ENCODE peak calls at places on chromosomes 12 and 14, in six cellular contexts. D is upper lobe of left lung, C is esophagus muscularis mucosa, E is sigmoid colon, H is suprapubic skin, N is SK-N-SH. X is an unnamed sample.
A peak's percentile ranks its signal among the peaks of the same experiment; 100 is the strongest.

GRCh38 chr12:90126125-90126524 is 417.5 kb upstream of the ATP2B1 start:
- DNase-seq in D (no peak), H (no peak), N (no peak), C (no peak), E (no peak), X (no peak)

GRCh38 chr12:132351751-132352495 is 22.5 kb upstream of the GALNT9 start:
- DNase-seq in H (no peak), D (no peak), C (no peak), E (no peak), N (no peak), X (no peak)

GRCh38 chr12:8562310-8562709 is 21.6 kb upstream of the CLEC4E start:
- DNase-seq in N (no peak), C (no peak), E (no peak), H (no peak), D (no peak), X (no peak)

GRCh38 chr14:101881426-101881825 is 82.9 kb upstream of the DYNC1H1 start:
- DNase-seq in E (peak; percentile 45), D (no peak), C (no peak), N (no peak), H (no peak), X (no peak)

GRCh38 chr12:50627491-50627890 is 122.7 kb downstream of the DIP2B start:
- DNase-seq in E (no peak), N (no peak), D (no peak), H (no peak), C (no peak), X (no peak)

GRCh38 chr14:49962616-49963015 is 69.7 kb downstream of the ARF6 start:
- DNase-seq in C (no peak), E (no peak), N (no peak), H (no peak), D (peak; percentile 50), X (peak; percentile 75)

GRCh38 chr14:68659021-68659931 is 133.6 kb downstream of the ZFP36L1 start:
- DNase-seq in D (no peak), C (no peak), H (no peak), N (no peak), E (no peak), X (no peak)

GRCh38 chr12:46555379-46555778 is 182.8 kb upstream of the SLC38A2 start:
- DNase-seq in H (no peak), D (no peak), N (peak; percentile 31), E (no peak), C (no peak), X (no peak)

GRCh38 chr12:115046805-115047204 is 362.8 kb upstream of the TBX3 start:
- DNase-seq in D (no peak), C (no peak), E (no peak), N (no peak), H (no peak), X (no peak)

GRCh38 chr14:55333785-55334485 is 62.7 kb downstream of the FBXO34 start:
- DNase-seq in N (no peak), D (no peak), E (no peak), C (no peak), H (no peak), X (no peak)

GRCh38 chr12:45191239-45191638 is 24.7 kb upstream of the ANO6 start:
- DNase-seq in H (no peak), E (no peak), C (no peak), N (no peak), D (no peak), X (no peak)

GRCh38 chr12:40648519-40648918 is 43.7 kb upstream of the CNTN1 start:
- DNase-seq in H (no peak), D (no peak), E (no peak), C (no peak), N (no peak), X (no peak)

GRCh38 chr12:31118347-31118830 is 44.7 kb downstream of the DDX11 start:
- DNase-seq in E (no peak), D (no peak), C (no peak), N (peak; percentile 72), H (peak; percentile 68), X (no peak)

GRCh38 chr12:124928095-124928911 is 13.9 kb upstream of the UBC start:
- DNase-seq in C (no peak), E (peak; percentile 93), H (peak; percentile 85), D (peak; percentile 96), N (no peak), X (peak; percentile 89)

GRCh38 chr12:104423809-104424208 is 32.9 kb upstream of the CHST11 start:
- DNase-seq in D (peak; percentile 38), C (no peak), H (no peak), N (no peak), E (peak; percentile 1), X (no peak)

GRCh38 chr14:105151131-105151837 is 17.3 kb downstream of the JAG2 start:
- DNase-seq in H (no peak), E (no peak), N (no peak), C (no peak), D (no peak), X (no peak)

GRCh38 chr12:98291828-98292227 is 223.6 kb upstream of the TMPO start:
- DNase-seq in D (no peak), E (no peak), N (no peak), H (no peak), C (no peak), X (no peak)

GRCh38 chr12:32494676-32495075 is 95.3 kb downstream of the FGD4 start:
- DNase-seq in E (no peak), N (no peak), H (no peak), D (no peak), C (no peak), X (no peak)

GRCh38 chr14:73786632-73786941 is 65.0 kb upstream of the PTGR2 start:
- DNase-seq in D (peak; percentile 69), H (no peak), E (peak; percentile 76), N (peak; percentile 83), C (no peak), X (peak; percentile 40)

GRCh38 chr12:12528361-12529092 is 34.1 kb downstream of the DUSP16 start:
- DNase-seq in E (no peak), D (no peak), H (no peak), N (no peak), C (no peak), X (no peak)

DNA sequence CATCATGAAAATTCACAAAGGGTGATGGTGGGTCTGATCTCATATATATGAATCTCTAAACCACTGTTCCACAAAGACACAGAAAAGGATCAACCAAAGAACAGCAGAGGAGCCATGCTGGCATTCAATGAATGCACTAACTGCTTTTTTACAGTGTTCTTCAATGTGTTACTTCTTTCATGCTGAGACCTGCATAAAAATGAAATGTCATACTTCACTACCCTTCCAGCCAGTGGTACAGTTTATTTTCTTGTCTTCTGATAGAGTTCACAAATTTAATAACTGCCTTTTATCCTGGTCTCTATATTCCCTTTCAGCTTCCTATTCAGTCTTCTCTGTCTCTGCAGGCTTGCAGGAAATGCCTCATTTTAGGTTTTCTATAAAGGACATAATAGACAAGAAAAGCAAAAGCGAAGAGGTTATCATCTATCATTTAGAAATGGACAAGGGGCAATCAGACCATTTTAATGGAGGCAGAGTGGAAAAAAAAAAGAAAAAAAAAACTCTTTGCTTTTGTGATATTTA is 836.7 kb upstream of the FOXG1 start:
- DNase-seq in H (no peak), E (no peak), C (no peak), N (no peak), D (no peak), X (no peak)
- TF ChIP-seq EP300 in H (no peak), E (no peak), C (no peak), N (no peak), D (no peak), X (no peak)

DNA sequence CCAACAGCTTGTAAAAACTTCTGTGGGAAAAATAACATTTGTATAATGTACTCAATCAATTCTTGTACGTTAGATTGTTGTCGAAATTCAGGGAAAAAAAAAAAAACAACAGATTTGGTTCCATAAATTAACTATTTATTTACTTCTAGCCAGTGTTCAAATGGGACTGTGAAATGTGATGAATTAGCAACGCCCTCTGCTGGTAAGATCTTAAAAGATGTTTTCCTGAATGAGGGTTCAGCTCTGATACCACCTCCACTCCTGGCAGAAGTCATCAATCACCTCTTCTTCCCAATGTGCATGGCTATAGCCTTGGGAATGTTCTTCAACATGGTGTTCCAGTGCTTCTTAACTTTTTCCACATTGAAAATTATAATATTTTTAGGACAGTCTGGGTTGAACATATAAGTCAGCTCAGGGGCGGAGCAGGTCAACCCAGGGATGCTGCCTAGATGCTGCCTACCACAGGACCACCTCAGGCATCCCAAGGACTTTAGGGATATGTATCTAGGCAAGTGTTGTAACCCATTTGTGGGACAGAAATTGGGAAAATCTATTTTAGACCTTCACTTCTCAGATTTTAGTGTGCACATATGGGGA is 170.7 kb downstream of the OTOGL start:
- DNase-seq in H (no peak), D (no peak), E (no peak), C (no peak), N (peak; percentile 10), X (no peak)
- H3K4me3 ChIP-seq in H (no peak overlapping the region), D (no peak overlapping the region), E (no peak overlapping the region), C (no peak overlapping the region), N (no peak overlapping the region), X (no peak overlapping the region)

GRCh38 chr12:1773937-1774655 is 46.3 kb upstream of the LRTM2 start:
- DNase-seq in C (no peak), E (no peak), H (no peak), D (no peak), N (no peak), X (no peak)

GRCh38 chr12:1777798-1778197 is 42.6 kb upstream of the LRTM2 start:
- DNase-seq in N (no peak), H (no peak), E (no peak), D (no peak), C (no peak), X (no peak)

GRCh38 chr12:1778911-1779310 is 41.5 kb upstream of the LRTM2 start:
- DNase-seq in H (no peak), N (no peak), D (no peak), C (no peak), E (no peak), X (no peak)

GRCh38 chr12:1779783-1780182 is 40.6 kb upstream of the LRTM2 start:
- DNase-seq in H (no peak), D (no peak), N (no peak), C (no peak), E (no peak), X (no peak)

GRCh38 chr12:1776139-1776975 is 44.0 kb upstream of the LRTM2 start:
- DNase-seq in C (no peak), H (no peak), N (peak; percentile 44), E (no peak), D (no peak), X (no peak)
- TF ChIP-seq EP300 in C (no peak), H (no peak), N (no peak), E (no peak), D (no peak), X (no peak)

DNA sequence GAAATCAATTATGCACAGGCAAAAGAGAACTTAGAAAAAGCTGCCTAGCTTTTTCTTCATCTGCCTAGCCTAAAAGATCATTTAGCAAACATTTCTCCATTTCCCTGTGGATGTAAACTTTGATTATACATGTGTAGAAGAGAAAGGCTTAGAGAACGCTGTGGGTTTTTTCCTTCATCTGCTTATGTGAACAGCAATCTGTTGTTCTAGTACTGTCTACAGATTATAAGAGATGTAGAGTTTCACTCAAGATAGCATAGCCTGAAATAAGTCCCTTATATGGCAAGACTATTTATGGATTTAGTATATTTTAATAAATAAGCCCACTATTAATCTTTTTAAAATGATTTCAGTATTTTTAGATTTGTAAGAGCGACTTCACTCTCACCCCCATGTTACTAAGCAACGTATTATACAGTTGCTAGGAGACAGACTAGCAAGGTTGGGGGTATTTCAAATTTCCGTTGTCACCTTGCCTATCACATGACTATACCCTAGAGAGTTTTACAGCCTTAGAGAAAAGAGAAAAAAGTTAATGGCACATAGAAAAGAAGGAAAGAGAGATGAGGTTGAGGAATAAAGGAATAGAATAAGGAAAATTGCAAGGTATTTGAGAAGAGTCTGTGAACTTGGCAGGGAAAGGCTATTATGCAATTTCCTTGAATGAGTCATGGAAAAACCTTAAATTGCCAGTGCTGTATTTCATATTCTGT is 12.2 kb upstream of the TUBA1A start:
- DNase-seq in N (peak; percentile 34), C (no peak), D (no peak), H (no peak), E (no peak), X (no peak)
- H3K4me3 ChIP-seq in N (peak overlapping the region; percentile 14), C (peak overlapping the region; percentile 28), D (no peak overlapping the region), H (no peak overlapping the region), E (no peak overlapping the region), X (no peak overlapping the region)